ENCODE peak calls at places on chromosomes 3 and 15, in five cellular contexts. One of them, this sample, is unnamed. For H3K27me3, the result is how much of the 10 kb centered on the place peaks cover.

GRCh38 chr3:27720899-27721716 is 1.0 kb downstream of the EOMES start:
- DNase-seq in WERI-Rb-1: no peak
- DNase-seq in upper lobe of right lung: no peak
- DNase-seq in MG63: no peak
- DNase-seq in stomach: no peak
- DNase-seq in this sample: no peak

GRCh38 chr3:177431525-177432255 is 234.4 kb upstream of the TBL1XR1 start:
- DNase-seq in upper lobe of right lung: no peak
- DNase-seq in MG63: no peak
- DNase-seq in stomach: no peak
- DNase-seq in WERI-Rb-1: no peak
- DNase-seq in this sample: no peak

GRCh38 chr15:56901931-56902330 is 16.5 kb upstream of the TCF12 start:
- DNase-seq in stomach: no peak
- DNase-seq in WERI-Rb-1: no peak
- DNase-seq in MG63: no peak
- DNase-seq in upper lobe of right lung: no peak
- DNase-seq in this sample: no peak

GRCh38 chr3:141147657-141148056 is 84.0 kb upstream of the PXYLP1 start:
- DNase-seq in stomach: no peak
- DNase-seq in WERI-Rb-1: no peak
- DNase-seq in upper lobe of right lung: no peak
- DNase-seq in MG63: no peak
- DNase-seq in this sample: no peak

GRCh38 chr15:74758736-74759135 is 10.1 kb downstream of the CYP1A2 start:
- DNase-seq in stomach: no peak
- DNase-seq in upper lobe of right lung: no peak
- DNase-seq in WERI-Rb-1: no peak
- DNase-seq in MG63: no peak
- DNase-seq in this sample: no peak

GRCh38 chr3:1477669-1478068 is 384.8 kb downstream of the CNTN6 start:
- DNase-seq in upper lobe of right lung: no peak
- DNase-seq in stomach: no peak
- DNase-seq in WERI-Rb-1: no peak
- DNase-seq in MG63: no peak
- DNase-seq in this sample: no peak

GRCh38 chr3:180421221-180421620 is 180.7 kb upstream of the TTC14 start:
- DNase-seq in WERI-Rb-1: no peak
- DNase-seq in stomach: no peak
- DNase-seq in upper lobe of right lung: no peak
- DNase-seq in MG63: no peak
- DNase-seq in this sample: no peak

GRCh38 chr15:51224428-51224827 is 114.0 kb downstream of the CYP19A1 start:
- DNase-seq in upper lobe of right lung: no peak
- DNase-seq in WERI-Rb-1: no peak
- DNase-seq in MG63: no peak
- DNase-seq in stomach: no peak
- DNase-seq in this sample: no peak

GRCh38 chr3:156373654-156374053 is 181.3 kb downstream of the SSR3 start:
- DNase-seq in WERI-Rb-1: no peak
- DNase-seq in upper lobe of right lung: no peak
- DNase-seq in stomach: no peak
- DNase-seq in MG63: no peak
- DNase-seq in this sample: no peak
- H3K4me3 ChIP-seq in WERI-Rb-1: no peak
- H3K4me3 ChIP-seq in upper lobe of right lung: no peak
- H3K4me3 ChIP-seq in stomach: no peak
- H3K4me3 ChIP-seq in MG63: no peak
- H3K4me3 ChIP-seq in this sample: no peak

DNA sequence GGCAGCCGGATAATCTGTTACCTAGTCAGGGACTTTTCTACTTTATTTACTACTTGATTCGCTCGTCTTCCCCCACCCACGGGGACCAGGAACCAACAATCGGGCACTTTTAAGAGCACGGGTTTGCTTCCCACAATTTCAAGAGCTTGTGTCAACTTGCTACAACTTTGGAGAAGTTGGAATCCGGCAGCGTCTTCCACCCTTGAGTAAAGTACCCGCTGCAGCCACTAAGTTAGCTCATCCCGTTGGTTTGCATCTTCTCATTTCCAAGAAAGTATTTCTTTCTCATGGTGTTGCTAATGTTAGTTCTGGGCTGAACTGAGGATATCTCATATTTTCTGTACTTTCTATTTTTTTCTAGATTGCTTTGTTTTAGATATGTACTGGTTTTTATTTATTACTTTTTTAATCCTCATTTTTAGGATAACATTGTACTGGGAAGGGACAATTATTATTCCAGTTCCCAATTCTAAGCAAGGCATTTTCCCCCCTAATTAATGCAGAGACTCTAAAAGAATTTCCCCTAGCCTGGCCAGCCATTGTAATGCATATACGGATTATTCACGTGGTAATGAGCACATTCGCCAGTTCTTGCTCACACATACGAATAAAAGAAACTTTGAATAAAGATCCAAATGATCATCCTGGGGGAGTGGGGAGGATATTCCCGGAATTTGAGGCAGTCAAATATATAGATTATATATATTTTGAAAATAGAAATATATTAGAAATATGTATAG is 4.0 kb downstream of the SOX2 start:
- DNase-seq in upper lobe of right lung: no peak
- DNase-seq in WERI-Rb-1: no peak
- DNase-seq in stomach: no peak
- DNase-seq in MG63: no peak
- DNase-seq in this sample: no peak
- H3K27me3 ChIP-seq in upper lobe of right lung: half or more
- H3K27me3 ChIP-seq in WERI-Rb-1: half or more
- H3K27me3 ChIP-seq in stomach: under half
- H3K27me3 ChIP-seq in MG63: half or more
- H3K27me3 ChIP-seq in this sample: half or more

GRCh38 chr3:72733676-72734075 is 114.6 kb downstream of the SHQ1 start:
- DNase-seq in upper lobe of right lung: no peak
- DNase-seq in MG63: no peak
- DNase-seq in stomach: no peak
- DNase-seq in WERI-Rb-1: no peak
- DNase-seq in this sample: no peak

GRCh38 chr3:72744330-72744729 is 103.9 kb downstream of the SHQ1 start:
- DNase-seq in MG63: no peak
- DNase-seq in WERI-Rb-1: no peak
- DNase-seq in upper lobe of right lung: no peak
- DNase-seq in stomach: no peak
- DNase-seq in this sample: no peak

GRCh38 chr3:72739521-72740466 is 108.5 kb downstream of the SHQ1 start:
- DNase-seq in stomach: no peak
- DNase-seq in MG63: peak
- DNase-seq in upper lobe of right lung: no peak
- DNase-seq in WERI-Rb-1: peak
- DNase-seq in this sample: no peak

GRCh38 chr3:72738752-72739520 is 109.3 kb downstream of the SHQ1 start:
- DNase-seq in WERI-Rb-1: peak
- DNase-seq in stomach: peak
- DNase-seq in upper lobe of right lung: peak
- DNase-seq in MG63: peak
- DNase-seq in this sample: no peak
- H3K4me3 ChIP-seq in WERI-Rb-1: peak
- H3K4me3 ChIP-seq in stomach: peak
- H3K4me3 ChIP-seq in upper lobe of right lung: peak
- H3K4me3 ChIP-seq in MG63: no peak
- H3K4me3 ChIP-seq in this sample: peak

GRCh38 chr3:122695927-122696561 is 15.4 kb downstream of the PARP14 start:
- DNase-seq in WERI-Rb-1: no peak
- DNase-seq in stomach: no peak
- DNase-seq in MG63: no peak
- DNase-seq in upper lobe of right lung: no peak
- DNase-seq in this sample: no peak
- H3K27me3 ChIP-seq in WERI-Rb-1: under half
- H3K27me3 ChIP-seq in stomach: under half
- H3K27me3 ChIP-seq in MG63: under half
- H3K27me3 ChIP-seq in upper lobe of right lung: under half
- H3K27me3 ChIP-seq in this sample: under half

DNA sequence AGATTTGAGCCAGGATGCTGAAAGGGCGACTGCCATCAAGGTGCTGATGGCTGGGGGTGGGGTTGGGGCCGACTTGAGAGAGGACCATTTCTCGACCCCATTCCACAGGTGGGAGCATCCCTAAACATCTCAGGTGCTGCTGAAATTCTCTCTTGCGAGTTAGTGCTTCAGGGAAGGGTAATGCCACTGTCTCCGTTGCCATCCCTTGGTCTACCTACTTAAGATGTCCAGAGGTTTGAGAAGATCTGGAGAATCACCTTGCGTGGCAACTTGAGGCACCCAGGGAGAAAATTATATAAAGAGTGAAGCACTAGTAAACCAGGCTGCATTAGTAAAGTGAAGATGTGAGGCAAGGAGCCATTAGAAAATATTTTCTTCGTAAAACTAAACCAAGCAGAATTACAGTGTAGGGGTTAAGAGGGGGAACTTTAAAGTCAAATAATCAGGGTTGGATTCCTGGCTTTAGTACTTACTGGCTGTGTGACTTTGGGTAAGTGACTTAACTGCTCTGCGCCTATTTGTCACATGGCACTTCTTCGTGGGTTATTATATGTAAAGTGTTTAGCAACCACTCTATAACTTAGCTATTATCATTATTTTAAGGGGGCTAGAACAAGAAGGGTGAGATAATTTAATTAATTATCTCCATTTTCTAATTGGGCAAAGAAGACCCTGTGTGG is 662 bp upstream of the RFTN1 start:
- DNase-seq in MG63: no peak
- DNase-seq in WERI-Rb-1: no peak
- DNase-seq in upper lobe of right lung: no peak
- DNase-seq in stomach: no peak
- DNase-seq in this sample: no peak
- H3K4me3 ChIP-seq in MG63: peak
- H3K4me3 ChIP-seq in WERI-Rb-1: peak
- H3K4me3 ChIP-seq in upper lobe of right lung: peak
- H3K4me3 ChIP-seq in stomach: peak
- H3K4me3 ChIP-seq in this sample: peak

GRCh38 chr15:96363692-96364091 is 33.2 kb downstream of the NR2F2 start:
- DNase-seq in WERI-Rb-1: no peak
- DNase-seq in MG63: no peak
- DNase-seq in upper lobe of right lung: no peak
- DNase-seq in stomach: no peak
- DNase-seq in this sample: no peak
- H3K27me3 ChIP-seq in WERI-Rb-1: half or more
- H3K27me3 ChIP-seq in MG63: under half
- H3K27me3 ChIP-seq in upper lobe of right lung: half or more
- H3K27me3 ChIP-seq in stomach: under half
- H3K27me3 ChIP-seq in this sample: half or more

This sample was measured in RWPE2.